ENCODE peak calls at places on chromosome 15, in ten cellular contexts. K is upper lobe of right lung; I is body of pancreas; M is GM23338; E is right cardiac atrium; D is endothelial cell of umbilical vein; B is heart left ventricle; N is CD8-positive, alpha-beta T cell; R is mesendoderm; X is cardiac muscle cell. F is an unnamed sample.

GRCh38 chr15:96166223-96167200 is 164.0 kb upstream of the NR2F2 start:
- DNase-seq in M (no peak), R (no peak), X (peak), E (no peak), K (no peak), I (no peak), B (no peak), D (no peak), N (no peak), F (no peak)

GRCh38 chr15:88654430-88655102 is 15.8 kb downstream of the ISG20 start:
- DNase-seq in E (no peak), M (no peak), X (no peak), R (no peak), B (no peak), D (no peak), K (no peak), I (no peak), N (no peak), F (no peak)

GRCh38 chr15:82663186-82663600 is 16.0 kb upstream of the CPEB1 start:
- DNase-seq in N (peak), I (peak), M (peak), X (peak), K (no peak), R (peak), B (no peak), D (peak), E (peak), F (no peak)

GRCh38 chr15:74318376-74319137 is 48.9 kb downstream of the CYP11A1 start:
- DNase-seq in X (no peak), R (peak), B (no peak), I (no peak), M (peak), E (peak), N (no peak), D (no peak), K (no peak), F (no peak)

GRCh38 chr15:44656241-44656640 is 7.2 kb downstream of the SPG11 start:
- DNase-seq in B (no peak), X (no peak), I (no peak), M (no peak), D (no peak), R (no peak), K (no peak), E (no peak), N (no peak), F (no peak)

GRCh38 chr15:42046597-42046996 is 25.8 kb upstream of the PLA2G4E start:
- DNase-seq in B (no peak), R (no peak), E (no peak), D (no peak), M (no peak), X (no peak), K (no peak), N (no peak), I (no peak), F (no peak)

GRCh38 chr15:28943146-28943545 is 57.4 kb downstream of the APBA2 start:
- DNase-seq in K (no peak), N (no peak), D (no peak), B (no peak), E (no peak), M (no peak), X (no peak), I (no peak), R (no peak), F (no peak)

GRCh38 chr15:70023769-70024491 is 73.8 kb downstream of the TLE3 start:
- DNase-seq in E (no peak), R (no peak), N (no peak), B (no peak), M (no peak), D (no peak), X (peak), K (peak), I (peak), F (no peak)

GRCh38 chr15:73897441-73898261 is 24.3 kb downstream of the TBC1D21 start:
- DNase-seq in E (peak), K (peak), M (peak), N (peak), R (peak), D (peak), I (peak), B (peak), X (peak), F (no peak)

GRCh38 chr15:64762546-64762945 is 12.8 kb downstream of the RBPMS2 start:
- DNase-seq in E (peak), M (no peak), X (no peak), N (no peak), I (no peak), D (no peak), R (no peak), K (no peak), B (no peak), F (no peak)

GRCh38 chr15:64763021-64763420 is 12.4 kb downstream of the RBPMS2 start:
- DNase-seq in B (no peak), D (no peak), X (peak), N (no peak), E (peak), K (no peak), I (no peak), R (no peak), M (no peak), F (no peak)

GRCh38 chr15:64760056-64760455 is 15.3 kb downstream of the RBPMS2 start:
- DNase-seq in N (no peak), M (no peak), B (no peak), I (no peak), K (no peak), X (no peak), D (no peak), R (no peak), E (peak), F (no peak)

GRCh38 chr15:64763462-64763861 is 11.9 kb downstream of the RBPMS2 start:
- DNase-seq in X (no peak), D (no peak), E (peak), N (no peak), I (no peak), R (no peak), B (no peak), K (no peak), M (no peak), F (no peak)

DNA sequence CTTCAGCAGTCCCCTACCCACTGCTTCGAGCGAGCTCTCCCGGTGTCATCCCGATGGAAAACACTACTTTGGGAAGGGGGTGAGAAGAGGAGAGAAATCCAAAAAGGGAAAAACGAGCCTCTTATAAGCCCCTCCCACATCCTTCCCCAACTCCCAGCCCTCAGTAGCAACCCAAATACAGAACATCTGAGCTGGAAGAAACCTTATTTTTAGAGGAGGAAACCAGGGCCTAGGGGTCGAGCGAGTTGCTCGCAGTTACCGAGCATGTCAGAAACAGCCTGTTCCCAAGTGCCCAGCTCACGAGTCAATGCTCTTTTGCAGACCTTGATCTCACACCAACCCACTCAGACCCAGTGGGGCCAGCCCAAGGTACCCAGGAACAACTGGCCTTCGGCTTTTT is 14.2 kb downstream of the RBPMS2 start:
- DNase-seq in N (no peak), M (peak), I (no peak), K (no peak), R (no peak), B (no peak), X (peak), D (no peak), E (peak), F (no peak)
- H3K27ac ChIP-seq in N (no peak), M (peak), I (no peak), K (no peak), R (no peak), B (peak), X (peak), D (no peak), E (peak), F (no peak)

GRCh38 chr15:64846246-64846645 is 4.5 kb downstream of the PLEKHO2 start:
- DNase-seq in K (no peak), N (no peak), R (no peak), X (no peak), B (no peak), M (no peak), I (no peak), E (no peak), D (no peak), F (no peak)
- H3K27ac ChIP-seq in K (peak), N (no peak), R (no peak), X (no peak), B (no peak), M (no peak), I (no peak), E (no peak), D (no peak), F (peak)

GRCh38 chr15:80405554-80405850 is 1.3 kb downstream of the ARNT2 start:
- DNase-seq in N (no peak), K (no peak), D (no peak), B (no peak), M (no peak), R (no peak), E (no peak), I (no peak), X (no peak), F (no peak)

GRCh38 chr15:80405970-80406369 is 1.8 kb downstream of the ARNT2 start:
- DNase-seq in K (no peak), I (no peak), M (no peak), N (no peak), R (no peak), D (no peak), X (no peak), B (no peak), E (no peak), F (no peak)

GRCh38 chr15:80403712-80404056 is 498 bp upstream of the ARNT2 start:
- DNase-seq in K (peak), N (no peak), R (peak), B (peak), D (no peak), X (peak), I (peak), M (peak), E (peak), F (no peak)

GRCh38 chr15:80404057-80404718 is at the start of gene ARNT2:
- DNase-seq in K (peak), X (peak), E (peak), B (peak), R (peak), M (peak), D (no peak), I (peak), N (no peak), F (peak)

GRCh38 chr15:80404719-80405553 is 754 bp downstream of the ARNT2 start:
- DNase-seq in N (no peak), K (peak), E (peak), X (peak), D (no peak), M (peak), B (no peak), I (peak), R (peak), F (peak)
- H3K27ac ChIP-seq in N (no peak), K (no peak), E (no peak), X (no peak), D (no peak), M (no peak), B (peak), I (peak), R (no peak), F (peak)

DNA sequence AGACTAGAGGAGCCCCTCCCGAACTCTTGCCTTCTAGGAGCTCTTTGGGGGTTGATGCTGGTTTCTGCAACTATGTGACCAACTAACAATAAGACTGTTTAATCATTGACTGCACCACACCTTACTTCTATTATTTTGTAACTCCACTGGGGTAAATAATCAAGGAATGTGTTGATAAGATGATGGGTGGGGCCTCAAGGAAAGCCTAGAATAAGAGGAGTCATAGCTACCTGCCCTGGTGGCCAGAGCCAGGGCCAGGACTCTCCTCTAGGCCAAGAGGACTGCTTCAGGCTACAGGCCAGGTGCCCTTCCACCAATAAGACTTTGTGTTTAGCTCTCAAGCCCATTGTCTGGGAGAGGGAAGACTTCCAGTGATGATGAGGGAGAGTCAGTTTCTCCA is 41.2 kb upstream of the PIAS1 start:
- DNase-seq in K (no peak), B (no peak), M (no peak), R (peak), X (no peak), N (no peak), D (no peak), I (no peak), E (no peak), F (no peak)
- H3K27ac ChIP-seq in K (no peak), B (no peak), M (no peak), R (no peak), X (no peak), N (no peak), D (no peak), I (no peak), E (no peak), F (no peak)

GRCh38 chr15:61811952-61812351 is 248.3 kb downstream of the VPS13C start:
- DNase-seq in D (no peak), X (no peak), E (no peak), K (no peak), R (no peak), M (no peak), I (no peak), B (no peak), N (no peak), F (no peak)

GRCh38 chr15:61809216-61809615 is 251.0 kb downstream of the VPS13C start:
- DNase-seq in M (no peak), E (no peak), I (no peak), B (no peak), K (no peak), R (no peak), N (no peak), D (no peak), X (no peak), F (no peak)

GRCh38 chr15:61815356-61816083 is 244.7 kb downstream of the VPS13C start:
- DNase-seq in X (no peak), M (no peak), K (no peak), B (no peak), D (no peak), R (no peak), I (no peak), E (no peak), N (no peak), F (no peak)

GRCh38 chr15:61816856-61817255 is 243.4 kb downstream of the VPS13C start:
- DNase-seq in D (no peak), E (no peak), X (no peak), I (no peak), K (no peak), R (no peak), M (no peak), N (no peak), B (no peak), F (no peak)

GRCh38 chr15:61812476-61812875 is 247.8 kb downstream of the VPS13C start:
- DNase-seq in R (no peak), K (no peak), N (no peak), B (no peak), D (no peak), E (no peak), X (no peak), M (no peak), I (no peak), F (no peak)
- H3K27ac ChIP-seq in R (no peak), K (no peak), N (no peak), B (no peak), D (no peak), E (no peak), X (no peak), M (no peak), I (no peak), F (no peak)

GRCh38 chr15:89695198-89695597 is 4.6 kb downstream of the WDR93 start:
- DNase-seq in M (no peak), R (no peak), D (no peak), X (no peak), B (no peak), I (no peak), E (no peak), N (no peak), K (no peak), F (no peak)
- H3K27ac ChIP-seq in M (no peak), R (no peak), D (no peak), X (no peak), B (no peak), I (no peak), E (no peak), N (no peak), K (no peak), F (no peak)

GRCh38 chr15:90840954-90841353 is 27.4 kb upstream of the FURIN start:
- DNase-seq in X (no peak), I (no peak), M (no peak), N (no peak), B (no peak), E (no peak), R (no peak), K (no peak), D (no peak), F (no peak)

GRCh38 chr15:90839187-90840071 is 29.0 kb upstream of the FURIN start:
- DNase-seq in R (peak), M (peak), D (no peak), K (peak), X (no peak), I (no peak), B (no peak), N (no peak), E (no peak), F (no peak)

GRCh38 chr15:90851114-90851513 is 17.3 kb upstream of the FURIN start:
- DNase-seq in N (no peak), X (no peak), R (no peak), I (no peak), D (no peak), B (no peak), M (no peak), E (no peak), K (no peak), F (no peak)

GRCh38 chr15:90840157-90840855 is 28.1 kb upstream of the FURIN start:
- DNase-seq in I (no peak), X (no peak), K (no peak), E (no peak), B (no peak), N (no peak), M (no peak), D (no peak), R (no peak), F (no peak)

DNA sequence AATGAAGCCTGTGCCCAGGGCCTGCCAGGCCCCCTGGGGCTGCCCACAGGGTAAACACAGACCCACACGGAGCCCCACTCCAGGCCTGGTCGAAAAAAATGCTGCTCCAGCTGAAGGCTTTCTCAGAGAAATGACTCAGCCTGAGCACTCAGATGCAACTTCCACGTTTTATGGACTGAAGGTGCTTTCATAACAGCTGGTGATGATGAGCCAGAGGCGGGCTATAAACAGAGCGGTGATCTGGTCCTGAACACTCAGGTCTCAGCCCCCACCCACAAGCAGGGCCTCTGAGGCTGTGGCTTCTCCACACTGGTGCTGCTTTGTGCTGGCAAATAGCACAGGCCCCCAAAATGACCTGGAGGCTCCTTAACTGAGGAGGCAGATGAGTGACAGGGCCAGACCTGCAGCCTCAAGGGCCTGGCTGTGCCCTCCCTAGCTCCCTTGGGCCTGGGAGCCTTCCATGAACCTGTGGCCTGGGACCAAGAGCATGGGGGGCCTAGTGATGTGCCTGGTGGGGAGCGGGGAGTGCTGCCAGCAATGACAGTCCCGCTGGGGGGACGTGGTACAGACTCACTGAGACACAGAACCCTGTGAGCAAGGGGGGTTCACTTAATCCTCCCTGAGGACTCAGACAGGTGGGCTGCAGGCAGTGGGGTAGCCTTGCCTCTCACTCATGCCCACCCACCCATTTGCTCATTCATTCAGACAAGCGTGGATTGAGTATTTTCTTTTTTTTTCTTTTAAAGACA is 23.0 kb upstream of the FURIN start:
- DNase-seq in X (no peak), N (no peak), D (no peak), I (no peak), R (no peak), B (no peak), K (no peak), E (no peak), M (no peak), F (no peak)
- H3K27ac ChIP-seq in X (no peak), N (no peak), D (no peak), I (no peak), R (no peak), B (no peak), K (peak), E (no peak), M (no peak), F (no peak)

GRCh38 chr15:63196846-63197245 is 7.4 kb downstream of the RAB8B start:
- DNase-seq in E (no peak), K (no peak), B (no peak), M (no peak), X (no peak), I (no peak), D (no peak), R (no peak), N (no peak), F (no peak)
- H3K27ac ChIP-seq in E (peak), K (peak), B (no peak), M (peak), X (no peak), I (no peak), D (no peak), R (no peak), N (no peak), F (no peak)

DNA sequence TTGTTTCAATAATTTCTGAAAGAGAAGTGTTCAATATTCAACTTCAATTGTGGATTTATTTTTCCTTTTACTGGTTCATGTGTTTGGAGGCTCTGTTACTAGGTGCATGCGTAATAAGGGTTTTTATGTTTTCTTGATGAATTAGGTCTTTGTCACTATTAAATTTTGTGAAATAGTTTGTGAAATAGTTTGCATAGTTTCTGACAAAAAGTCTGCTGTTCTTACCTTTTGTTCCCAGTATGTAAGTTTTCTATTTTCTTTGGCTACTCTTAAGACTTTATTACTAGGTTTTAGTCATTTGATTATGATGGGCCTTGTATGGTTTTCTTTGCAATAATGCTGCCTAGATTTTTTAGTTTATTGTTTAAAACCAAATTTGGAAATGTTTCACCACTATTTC is 38.0 kb downstream of the MEF2A start:
- DNase-seq in M (no peak), D (peak), I (no peak), R (no peak), B (no peak), E (no peak), N (no peak), X (no peak), K (no peak), F (no peak)
- H3K27ac ChIP-seq in M (peak), D (no peak), I (no peak), R (no peak), B (no peak), E (no peak), N (no peak), X (peak), K (no peak), F (no peak)

F was measured in substantia nigra.